ENCODE peak calls at places on chromosomes 2 and 18, in nine cellular contexts. One of them, this sample, is unnamed.

GRCh38 chr18:48657446-48658120 is 118.8 kb downstream of the CTIF start:
- DNase-seq in astrocyte of the spinal cord: peak
- DNase-seq in pancreas: no peak
- DNase-seq in right lobe of liver: peak
- DNase-seq in fibroblast of the aortic adventitia: peak
- DNase-seq in cardiac fibroblast: peak
- DNase-seq in heart right ventricle: no peak
- DNase-seq in GM23338: no peak
- DNase-seq in AG09309: no peak
- DNase-seq in this sample: peak

GRCh38 chr2:174682578-174683391 is 81.5 kb downstream of the CHRNA1 start:
- DNase-seq in astrocyte of the spinal cord: peak
- DNase-seq in pancreas: peak
- DNase-seq in right lobe of liver: peak
- DNase-seq in fibroblast of the aortic adventitia: peak
- DNase-seq in cardiac fibroblast: peak
- DNase-seq in heart right ventricle: peak
- DNase-seq in GM23338: peak
- DNase-seq in AG09309: no peak
- DNase-seq in this sample: peak

GRCh38 chr18:69528439-69528838 is 127.8 kb downstream of the DOK6 start:
- DNase-seq in astrocyte of the spinal cord: peak
- DNase-seq in pancreas: no peak
- DNase-seq in right lobe of liver: no peak
- DNase-seq in fibroblast of the aortic adventitia: peak
- DNase-seq in cardiac fibroblast: peak
- DNase-seq in heart right ventricle: no peak
- DNase-seq in GM23338: no peak
- DNase-seq in AG09309: no peak
- DNase-seq in this sample: peak

GRCh38 chr2:127681288-127681771 is 6.0 kb upstream of the LIMS2 start:
- DNase-seq in astrocyte of the spinal cord: no peak
- DNase-seq in pancreas: no peak
- DNase-seq in right lobe of liver: no peak
- DNase-seq in fibroblast of the aortic adventitia: peak
- DNase-seq in cardiac fibroblast: peak
- DNase-seq in heart right ventricle: peak
- DNase-seq in GM23338: peak
- DNase-seq in AG09309: no peak
- DNase-seq in this sample: peak

GRCh38 chr2:46803911-46804670 is 111.5 kb downstream of the MCFD2 start:
- DNase-seq in astrocyte of the spinal cord: peak
- DNase-seq in pancreas: no peak
- DNase-seq in right lobe of liver: no peak
- DNase-seq in fibroblast of the aortic adventitia: peak
- DNase-seq in cardiac fibroblast: peak
- DNase-seq in heart right ventricle: no peak
- DNase-seq in GM23338: no peak
- DNase-seq in AG09309: peak
- DNase-seq in this sample: peak

GRCh38 chr2:86393521-86394490 is 47.4 kb upstream of the KDM3A start:
- DNase-seq in astrocyte of the spinal cord: peak
- DNase-seq in pancreas: no peak
- DNase-seq in right lobe of liver: no peak
- DNase-seq in fibroblast of the aortic adventitia: peak
- DNase-seq in cardiac fibroblast: peak
- DNase-seq in heart right ventricle: peak
- DNase-seq in GM23338: no peak
- DNase-seq in AG09309: no peak
- DNase-seq in this sample: peak

GRCh38 chr2:36461039-36461681 is 105.6 kb downstream of the CRIM1 start:
- DNase-seq in astrocyte of the spinal cord: peak
- DNase-seq in pancreas: no peak
- DNase-seq in right lobe of liver: no peak
- DNase-seq in fibroblast of the aortic adventitia: peak
- DNase-seq in cardiac fibroblast: peak
- DNase-seq in heart right ventricle: no peak
- DNase-seq in GM23338: peak
- DNase-seq in AG09309: peak
- DNase-seq in this sample: peak

GRCh38 chr18:45687617-45688016 is 36.4 kb upstream of the SLC14A1 start:
- DNase-seq in astrocyte of the spinal cord: no peak
- DNase-seq in pancreas: no peak
- DNase-seq in right lobe of liver: no peak
- DNase-seq in fibroblast of the aortic adventitia: no peak
- DNase-seq in cardiac fibroblast: no peak
- DNase-seq in heart right ventricle: no peak
- DNase-seq in GM23338: no peak
- DNase-seq in AG09309: no peak
- DNase-seq in this sample: no peak

GRCh38 chr2:239636808-239637207 is 236.0 kb upstream of the HDAC4 start:
- DNase-seq in astrocyte of the spinal cord: peak
- DNase-seq in pancreas: no peak
- DNase-seq in right lobe of liver: no peak
- DNase-seq in fibroblast of the aortic adventitia: no peak
- DNase-seq in cardiac fibroblast: no peak
- DNase-seq in heart right ventricle: no peak
- DNase-seq in GM23338: no peak
- DNase-seq in AG09309: no peak
- DNase-seq in this sample: no peak

GRCh38 chr18:7090771-7091170 is 26.8 kb downstream of the LAMA1 start:
- DNase-seq in astrocyte of the spinal cord: peak
- DNase-seq in pancreas: no peak
- DNase-seq in right lobe of liver: no peak
- DNase-seq in fibroblast of the aortic adventitia: no peak
- DNase-seq in cardiac fibroblast: no peak
- DNase-seq in heart right ventricle: no peak
- DNase-seq in GM23338: no peak
- DNase-seq in AG09309: no peak
- DNase-seq in this sample: peak

GRCh38 chr18:58449366-58449935 is 179.4 kb downstream of the ALPK2 start:
- DNase-seq in astrocyte of the spinal cord: no peak
- DNase-seq in pancreas: no peak
- DNase-seq in right lobe of liver: no peak
- DNase-seq in fibroblast of the aortic adventitia: no peak
- DNase-seq in cardiac fibroblast: no peak
- DNase-seq in heart right ventricle: no peak
- DNase-seq in GM23338: no peak
- DNase-seq in AG09309: no peak
- DNase-seq in this sample: no peak

GRCh38 chr18:72700961-72701710 is 157.0 kb upstream of the CBLN2 start:
- DNase-seq in astrocyte of the spinal cord: peak
- DNase-seq in pancreas: no peak
- DNase-seq in right lobe of liver: no peak
- DNase-seq in fibroblast of the aortic adventitia: peak
- DNase-seq in cardiac fibroblast: peak
- DNase-seq in heart right ventricle: no peak
- DNase-seq in GM23338: peak
- DNase-seq in AG09309: peak
- DNase-seq in this sample: peak

GRCh38 chr2:231672617-231673347 is 35.5 kb upstream of the PTMA start:
- DNase-seq in astrocyte of the spinal cord: peak
- DNase-seq in pancreas: no peak
- DNase-seq in right lobe of liver: no peak
- DNase-seq in fibroblast of the aortic adventitia: no peak
- DNase-seq in cardiac fibroblast: peak
- DNase-seq in heart right ventricle: peak
- DNase-seq in GM23338: peak
- DNase-seq in AG09309: no peak
- DNase-seq in this sample: peak

GRCh38 chr2:203453858-203454451 is 81.1 kb downstream of the RAPH1 start:
- DNase-seq in astrocyte of the spinal cord: peak
- DNase-seq in pancreas: no peak
- DNase-seq in right lobe of liver: no peak
- DNase-seq in fibroblast of the aortic adventitia: peak
- DNase-seq in cardiac fibroblast: peak
- DNase-seq in heart right ventricle: peak
- DNase-seq in GM23338: peak
- DNase-seq in AG09309: no peak
- DNase-seq in this sample: peak

GRCh38 chr2:16228471-16228870 is 288.1 kb downstream of the MYCN start:
- DNase-seq in astrocyte of the spinal cord: no peak
- DNase-seq in pancreas: no peak
- DNase-seq in right lobe of liver: no peak
- DNase-seq in fibroblast of the aortic adventitia: no peak
- DNase-seq in cardiac fibroblast: no peak
- DNase-seq in heart right ventricle: no peak
- DNase-seq in GM23338: no peak
- DNase-seq in AG09309: no peak
- DNase-seq in this sample: no peak
- H3K4me3 ChIP-seq in astrocyte of the spinal cord: no peak
- H3K4me3 ChIP-seq in pancreas: no peak
- H3K4me3 ChIP-seq in right lobe of liver: no peak
- H3K4me3 ChIP-seq in fibroblast of the aortic adventitia: no peak
- H3K4me3 ChIP-seq in cardiac fibroblast: no peak
- H3K4me3 ChIP-seq in heart right ventricle: no peak
- H3K4me3 ChIP-seq in GM23338: no peak
- H3K4me3 ChIP-seq in AG09309: no peak
- H3K4me3 ChIP-seq in this sample: no peak

DNA sequence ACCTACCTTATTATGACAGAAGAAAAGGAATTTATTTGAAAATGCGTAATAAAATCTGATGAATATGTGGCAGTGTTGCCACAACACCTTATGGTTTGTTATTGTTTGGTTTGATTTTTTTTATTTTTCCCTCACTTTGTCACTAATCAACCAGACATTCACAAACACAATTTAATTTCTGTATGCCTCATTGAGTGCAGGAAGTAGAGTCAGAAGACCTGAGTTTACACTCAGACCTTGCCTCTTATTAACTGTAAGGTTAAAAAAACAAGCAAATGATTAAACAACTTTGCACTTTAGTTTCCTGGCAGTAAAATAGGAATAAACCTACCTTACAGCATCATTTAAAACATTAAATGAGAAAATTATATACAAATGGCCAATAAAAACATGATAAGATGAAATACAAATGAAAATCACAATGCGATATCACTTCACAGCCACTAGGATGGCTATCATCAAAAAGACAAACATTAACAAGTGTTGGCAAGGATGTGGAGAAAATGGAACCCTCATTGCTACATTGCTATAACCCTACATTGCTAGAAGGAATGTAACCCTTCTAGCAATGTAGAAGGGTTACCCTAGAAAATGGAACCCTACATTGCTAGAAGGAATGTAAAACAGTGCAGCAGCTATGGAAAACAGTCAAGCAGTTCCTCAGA is 3.3 kb downstream of the SESTD1 start:
- DNase-seq in astrocyte of the spinal cord: no peak
- DNase-seq in pancreas: no peak
- DNase-seq in right lobe of liver: no peak
- DNase-seq in fibroblast of the aortic adventitia: no peak
- DNase-seq in cardiac fibroblast: no peak
- DNase-seq in heart right ventricle: no peak
- DNase-seq in GM23338: no peak
- DNase-seq in AG09309: no peak
- DNase-seq in this sample: no peak
- TF ChIP-seq CTCF in astrocyte of the spinal cord: no peak
- TF ChIP-seq CTCF in pancreas: no peak
- TF ChIP-seq CTCF in right lobe of liver: no peak
- TF ChIP-seq CTCF in fibroblast of the aortic adventitia: peak
- TF ChIP-seq CTCF in cardiac fibroblast: peak
- TF ChIP-seq CTCF in heart right ventricle: no peak
- TF ChIP-seq CTCF in GM23338: no peak
- TF ChIP-seq CTCF in AG09309: no peak
- TF ChIP-seq CTCF in this sample: peak

GRCh38 chr18:74501386-74501785 is 5.2 kb downstream of the CNDP2 start:
- DNase-seq in astrocyte of the spinal cord: no peak
- DNase-seq in pancreas: no peak
- DNase-seq in right lobe of liver: no peak
- DNase-seq in fibroblast of the aortic adventitia: no peak
- DNase-seq in cardiac fibroblast: no peak
- DNase-seq in heart right ventricle: no peak
- DNase-seq in GM23338: no peak
- DNase-seq in AG09309: no peak
- DNase-seq in this sample: no peak

GRCh38 chr18:74497778-74498177 is 1.6 kb downstream of the CNDP2 start:
- DNase-seq in astrocyte of the spinal cord: no peak
- DNase-seq in pancreas: no peak
- DNase-seq in right lobe of liver: peak
- DNase-seq in fibroblast of the aortic adventitia: no peak
- DNase-seq in cardiac fibroblast: no peak
- DNase-seq in heart right ventricle: no peak
- DNase-seq in GM23338: no peak
- DNase-seq in AG09309: no peak
- DNase-seq in this sample: no peak

GRCh38 chr18:74498712-74499629 is 2.8 kb downstream of the CNDP2 start:
- DNase-seq in astrocyte of the spinal cord: no peak
- DNase-seq in pancreas: peak
- DNase-seq in right lobe of liver: peak
- DNase-seq in fibroblast of the aortic adventitia: peak
- DNase-seq in cardiac fibroblast: no peak
- DNase-seq in heart right ventricle: no peak
- DNase-seq in GM23338: no peak
- DNase-seq in AG09309: no peak
- DNase-seq in this sample: no peak

GRCh38 chr18:74497308-74497640 is 1.1 kb downstream of the CNDP2 start:
- DNase-seq in astrocyte of the spinal cord: no peak
- DNase-seq in pancreas: no peak
- DNase-seq in right lobe of liver: no peak
- DNase-seq in fibroblast of the aortic adventitia: no peak
- DNase-seq in cardiac fibroblast: no peak
- DNase-seq in heart right ventricle: no peak
- DNase-seq in GM23338: no peak
- DNase-seq in AG09309: no peak
- DNase-seq in this sample: no peak

DNA sequence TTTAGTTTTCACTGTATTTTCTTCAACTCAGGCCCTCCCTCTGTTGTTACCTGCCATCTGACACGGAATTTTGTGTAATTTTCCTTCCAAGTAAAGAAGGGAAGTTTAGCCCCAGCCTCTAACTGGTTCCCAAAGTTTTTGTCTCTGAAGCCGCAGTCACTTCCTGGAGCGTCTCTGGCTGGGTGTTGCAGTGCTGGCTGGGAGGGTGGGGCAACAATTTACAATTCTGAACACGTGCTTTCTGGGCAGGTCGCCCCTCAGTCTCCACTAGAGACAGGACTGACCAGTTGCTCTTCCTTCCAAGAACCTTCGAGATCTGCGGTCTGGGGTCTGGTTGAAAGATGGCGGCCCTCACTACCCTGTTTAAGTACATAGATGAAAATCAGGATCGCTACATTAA is 3.5 kb downstream of the CNDP2 start:
- DNase-seq in astrocyte of the spinal cord: no peak
- DNase-seq in pancreas: peak
- DNase-seq in right lobe of liver: peak
- DNase-seq in fibroblast of the aortic adventitia: peak
- DNase-seq in cardiac fibroblast: peak
- DNase-seq in heart right ventricle: peak
- DNase-seq in GM23338: no peak
- DNase-seq in AG09309: no peak
- DNase-seq in this sample: peak
- H3K4me3 ChIP-seq in astrocyte of the spinal cord: no peak
- H3K4me3 ChIP-seq in pancreas: peak
- H3K4me3 ChIP-seq in right lobe of liver: peak
- H3K4me3 ChIP-seq in fibroblast of the aortic adventitia: peak
- H3K4me3 ChIP-seq in cardiac fibroblast: peak
- H3K4me3 ChIP-seq in heart right ventricle: peak
- H3K4me3 ChIP-seq in GM23338: no peak
- H3K4me3 ChIP-seq in AG09309: no peak
- H3K4me3 ChIP-seq in this sample: peak

DNA sequence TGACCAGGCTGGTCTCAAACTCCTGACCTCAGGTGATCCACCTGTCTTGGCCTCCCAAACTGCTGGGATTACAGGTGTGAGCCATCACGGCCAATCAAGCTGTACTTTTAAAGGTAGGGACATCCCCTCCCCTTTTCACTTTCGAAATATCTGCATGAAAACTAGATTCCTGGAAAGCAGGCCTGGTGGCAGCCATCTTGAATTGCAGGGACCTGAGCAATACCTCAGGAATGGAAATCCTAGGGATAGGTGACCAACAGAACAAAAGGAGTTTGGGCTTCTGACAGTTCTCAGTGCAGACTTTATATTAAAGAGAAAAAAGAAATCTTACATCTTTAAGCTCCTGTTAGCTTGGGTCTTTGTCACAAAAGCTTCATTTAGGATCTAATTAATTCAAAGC is 62.6 kb downstream of the KLF7 start:
- DNase-seq in astrocyte of the spinal cord: no peak
- DNase-seq in pancreas: no peak
- DNase-seq in right lobe of liver: no peak
- DNase-seq in fibroblast of the aortic adventitia: no peak
- DNase-seq in cardiac fibroblast: peak
- DNase-seq in heart right ventricle: no peak
- DNase-seq in GM23338: peak
- DNase-seq in AG09309: no peak
- DNase-seq in this sample: no peak
- TF ChIP-seq CTCF in astrocyte of the spinal cord: no peak
- TF ChIP-seq CTCF in pancreas: no peak
- TF ChIP-seq CTCF in right lobe of liver: no peak
- TF ChIP-seq CTCF in fibroblast of the aortic adventitia: no peak
- TF ChIP-seq CTCF in cardiac fibroblast: peak
- TF ChIP-seq CTCF in heart right ventricle: no peak
- TF ChIP-seq CTCF in GM23338: no peak
- TF ChIP-seq CTCF in AG09309: no peak
- TF ChIP-seq CTCF in this sample: no peak